ENCODE peak calls at places on chromosomes 2 and 18, in five cellular contexts. U, Q, G, I and F are unnamed samples.

GRCh38 chr2:186410802-186411201 is 75.3 kb upstream of the ZC3H15 start:
- DNase-seq in Q (no peak), I (no peak), U (no peak), G (no peak), F (no peak)

GRCh38 chr2:236001166-236001828 is 166.9 kb downstream of the GBX2 start:
- DNase-seq in I (no peak), Q (no peak), G (no peak), U (peak; percentile 85), F (no peak)

GRCh38 chr18:63155910-63156773 is 163.4 kb downstream of the BCL2 start:
- DNase-seq in Q (no peak), U (no peak), G (no peak), I (no peak), F (no peak)

GRCh38 chr2:62283147-62283546 is 87.2 kb downstream of the B3GNT2 start:
- DNase-seq in I (no peak), G (no peak), U (no peak), Q (no peak), F (no peak)

GRCh38 chr2:158723311-158723838 is 71.7 kb upstream of the DAPL1 start:
- DNase-seq in G (no peak), Q (no peak), U (no peak), I (no peak), F (no peak)

GRCh38 chr18:45245036-45245638 is 370.1 kb upstream of the SLC14A2 start:
- DNase-seq in U (no peak), G (no peak), I (no peak), Q (no peak), F (no peak)

GRCh38 chr2:222844323-222844722 is 16.5 kb upstream of the ACSL3 start:
- DNase-seq in U (peak; percentile 55), I (peak; percentile 71), Q (no peak), G (peak; percentile 96), F (no peak)

GRCh38 chr2:120952318-120952717 is 216.7 kb downstream of the GLI2 start:
- DNase-seq in G (peak; percentile 55), U (no peak), Q (no peak), I (no peak), F (no peak)

GRCh38 chr2:121285077-121285449 is at the start of gene TFCP2L1:
- DNase-seq in G (no peak), Q (peak; percentile 77), I (peak; percentile 43), U (no peak), F (peak; percentile 60)

GRCh38 chr2:239052720-239053665 is 205.1 kb downstream of the TWIST2 start:
- DNase-seq in U (no peak), I (no peak), G (no peak), Q (no peak), F (no peak)

GRCh38 chr18:41858761-41859555 is 96.1 kb upstream of the PIK3C3 start:
- DNase-seq in U (no peak), I (no peak), G (no peak), Q (no peak), F (no peak)

GRCh38 chr2:207321504-207321903 is 155.8 kb upstream of the KLF7 start:
- DNase-seq in G (no peak), Q (no peak), U (no peak), I (no peak), F (no peak)

GRCh38 chr2:98134138-98134537 is 47.2 kb downstream of the VWA3B start:
- DNase-seq in Q (peak; percentile 32), I (no peak), U (peak; percentile 52), G (no peak), F (no peak)

GRCh38 chr2:227871375-227871788 is at the start of gene DAW1:
- DNase-seq in I (no peak), Q (peak; percentile 95), G (peak; percentile 56), U (peak; percentile 78), F (no peak)

GRCh38 chr2:11009866-11010265 is 98.1 kb downstream of the KCNF1 start:
- DNase-seq in U (no peak), Q (no peak), G (no peak), I (no peak), F (no peak)

GRCh38 chr2:7609556-7610323 is 692.5 kb downstream of the RNF144A start:
- DNase-seq in U (no peak), I (no peak), Q (no peak), G (no peak), F (peak; percentile 48)

GRCh38 chr18:25935356-25935755 is 155.1 kb downstream of the SS18 start:
- DNase-seq in G (no peak), Q (no peak), U (no peak), I (no peak), F (no peak)

GRCh38 chr2:58633576-58634365 is 392.6 kb upstream of the FANCL start:
- DNase-seq in I (peak; percentile 50), G (no peak), U (peak; percentile 91), Q (no peak), F (no peak)

GRCh38 chr2:181309576-181309975 is 147.6 kb upstream of the ITGA4 start:
- DNase-seq in G (no peak), I (no peak), U (no peak), Q (no peak), F (peak; percentile 30)
- H3K4me2 ChIP-seq in G (no peak overlapping the region), I (no peak overlapping the region), U (no peak overlapping the region), Q (no peak overlapping the region), F (peak overlapping the region; percentile 76)

GRCh38 chr2:65071499-65072180 is 15.4 kb downstream of the CEP68 start:
- DNase-seq in U (no peak), I (peak; percentile 36), Q (peak; percentile 49), G (no peak), F (peak; percentile 47)
- TF ChIP-seq CTCF in U (no peak), I (no peak), Q (peak; percentile 56), G (peak; percentile 19), F (peak; percentile 59)

GRCh38 chr2:205465791-205466190 is 216.5 kb upstream of the NRP2 start:
- DNase-seq in G (no peak), U (no peak), I (no peak), Q (peak; percentile 65), F (no peak)
- H3K4me2 ChIP-seq in G (no peak overlapping the region), U (no peak overlapping the region), I (no peak overlapping the region), Q (peak overlapping the region; percentile 55), F (no peak overlapping the region)

DNA sequence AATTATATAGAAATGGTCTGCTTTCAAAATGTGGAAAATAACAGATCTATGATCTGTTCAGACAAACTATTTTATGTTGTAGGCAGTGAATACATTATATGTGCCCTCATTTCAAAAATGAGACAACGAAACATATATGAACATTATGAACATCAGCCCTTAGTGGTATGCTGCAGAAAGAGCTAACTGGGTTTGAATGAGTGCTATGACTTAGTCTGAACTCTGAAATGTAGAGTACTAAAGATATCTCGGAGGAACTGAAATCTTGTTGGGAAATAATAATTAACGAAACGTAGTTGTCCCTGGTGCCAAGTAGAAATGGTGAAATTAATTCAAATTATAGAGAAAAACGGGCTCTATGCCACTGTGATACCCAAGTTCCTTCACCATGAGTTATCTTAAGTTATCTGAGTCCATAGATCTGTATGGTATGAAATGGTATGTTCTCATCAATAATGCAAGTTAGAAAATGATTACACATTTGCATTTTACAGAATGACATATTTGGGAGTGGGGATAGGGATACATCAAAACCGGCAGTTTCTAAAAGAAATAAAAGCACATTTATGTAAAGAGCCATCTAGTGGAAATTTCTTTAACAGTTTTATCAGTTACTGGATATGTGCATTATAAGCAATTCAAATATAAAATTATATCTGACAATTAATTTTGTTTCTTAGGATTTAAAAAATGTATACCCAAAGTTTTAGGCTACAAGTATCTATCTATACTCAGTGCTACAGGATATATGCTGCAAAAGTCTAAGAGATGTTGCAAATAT is 26.7 kb downstream of the STARD6 start:
- DNase-seq in Q (no peak), U (no peak), G (no peak), I (no peak), F (peak; percentile 4)
- TF ChIP-seq CTCF in Q (no peak), U (no peak), G (no peak), I (peak; percentile 22), F (peak; percentile 68)

GRCh38 chr2:146697307-146697706 is 1147.5 kb upstream of the ACVR2A start:
- DNase-seq in Q (no peak), I (no peak), U (no peak), G (no peak), F (no peak)
- H3K4me2 ChIP-seq in Q (no peak overlapping the region), I (no peak overlapping the region), U (no peak overlapping the region), G (no peak overlapping the region), F (no peak overlapping the region)

GRCh38 chr2:119592436-119592835 is 48.2 kb downstream of the CFAP221 start:
- DNase-seq in I (no peak), G (no peak), Q (no peak), U (no peak), F (no peak)
- TF ChIP-seq CTCF in I (no peak), G (no peak), Q (peak; percentile 32), U (no peak), F (no peak)